ENCODE peak calls at places on chromosome 3, in four cellular contexts. One of them, this sample, is unnamed.

GRCh38 chr3:177318559-177318958 is 121.3 kb upstream of the TBL1XR1 start:
- DNase-seq in heart left ventricle: no peak
- DNase-seq in endothelial cell: no peak
- DNase-seq in ovary: no peak
- DNase-seq in this sample: no peak

GRCh38 chr3:141412087-141412935 is 44.0 kb downstream of the ZBTB38 start:
- DNase-seq in heart left ventricle: peak; percentile 62
- DNase-seq in endothelial cell: no peak
- DNase-seq in ovary: peak; percentile 52
- DNase-seq in this sample: peak; percentile 65

GRCh38 chr3:54053201-54053600 is 69.2 kb upstream of the CACNA2D3 start:
- DNase-seq in heart left ventricle: no peak
- DNase-seq in endothelial cell: no peak
- DNase-seq in ovary: no peak
- DNase-seq in this sample: no peak

GRCh38 chr3:74624301-74624700 is 9.8 kb upstream of the CNTN3 start:
- DNase-seq in heart left ventricle: no peak
- DNase-seq in endothelial cell: no peak
- DNase-seq in ovary: no peak
- DNase-seq in this sample: no peak

GRCh38 chr3:127424766-127425504 is 137.1 kb upstream of the PRR20G start:
- DNase-seq in heart left ventricle: peak; percentile 10
- DNase-seq in endothelial cell: no peak
- DNase-seq in ovary: no peak
- DNase-seq in this sample: no peak

GRCh38 chr3:15099364-15100098 is 583 bp upstream of the RBSN start:
- DNase-seq in heart left ventricle: no peak
- DNase-seq in endothelial cell: no peak
- DNase-seq in ovary: peak; percentile 23
- DNase-seq in this sample: no peak

GRCh38 chr3:185730550-185730949 is 94.3 kb downstream of the IGF2BP2 start:
- DNase-seq in heart left ventricle: no peak
- DNase-seq in endothelial cell: no peak
- DNase-seq in ovary: no peak
- DNase-seq in this sample: no peak

GRCh38 chr3:47536221-47536891 is 22.8 kb upstream of the ELP6 start:
- DNase-seq in heart left ventricle: no peak
- DNase-seq in endothelial cell: no peak
- DNase-seq in ovary: no peak
- DNase-seq in this sample: no peak

GRCh38 chr3:170350515-170351413 is 6.8 kb upstream of the SKIL start:
- DNase-seq in heart left ventricle: no peak
- DNase-seq in endothelial cell: no peak
- DNase-seq in ovary: no peak
- DNase-seq in this sample: no peak

GRCh38 chr3:13389378-13389777 is 30.7 kb downstream of the NUP210 start:
- DNase-seq in heart left ventricle: no peak
- DNase-seq in endothelial cell: no peak
- DNase-seq in ovary: no peak
- DNase-seq in this sample: no peak

GRCh38 chr3:15964605-15965061 is 166.9 kb upstream of the ANKRD28 start:
- DNase-seq in heart left ventricle: no peak
- DNase-seq in endothelial cell: no peak
- DNase-seq in ovary: peak; percentile 37
- DNase-seq in this sample: no peak

GRCh38 chr3:70431906-70432305 is 119.5 kb upstream of the MDFIC2 start:
- DNase-seq in heart left ventricle: no peak
- DNase-seq in endothelial cell: no peak
- DNase-seq in ovary: no peak
- DNase-seq in this sample: no peak

GRCh38 chr3:132317229-132317948 is at the start of gene ACP3:
- DNase-seq in heart left ventricle: peak; percentile 35
- DNase-seq in endothelial cell: no peak
- DNase-seq in ovary: peak; percentile 74
- DNase-seq in this sample: peak; percentile 10

GRCh38 chr3:185152433-185153169 is at the start of gene C3orf70:
- DNase-seq in heart left ventricle: peak; percentile 71
- DNase-seq in endothelial cell: peak; percentile 51
- DNase-seq in ovary: peak; percentile 78
- DNase-seq in this sample: peak; percentile 74

GRCh38 chr3:58628823-58629562 is 37.6 kb downstream of the FAM3D start:
- DNase-seq in heart left ventricle: peak; percentile 59
- DNase-seq in endothelial cell: no peak
- DNase-seq in ovary: peak; percentile 60
- DNase-seq in this sample: no peak

GRCh38 chr3:37202035-37202434 is 27.7 kb upstream of the LRRFIP2 start:
- DNase-seq in heart left ventricle: no peak
- DNase-seq in endothelial cell: no peak
- DNase-seq in ovary: no peak
- DNase-seq in this sample: no peak

GRCh38 chr3:11835028-11835639 is 11.6 kb downstream of the TAMM41 start:
- DNase-seq in heart left ventricle: no peak
- DNase-seq in endothelial cell: no peak
- DNase-seq in ovary: no peak
- DNase-seq in this sample: no peak

GRCh38 chr3:180973543-180973942 is 16.0 kb downstream of the DNAJC19 start:
- DNase-seq in heart left ventricle: no peak
- DNase-seq in endothelial cell: no peak
- DNase-seq in ovary: no peak
- DNase-seq in this sample: no peak

GRCh38 chr3:41362638-41363559 is 163.6 kb downstream of the CTNNB1 start:
- DNase-seq in heart left ventricle: no peak
- DNase-seq in endothelial cell: no peak
- DNase-seq in ovary: no peak
- DNase-seq in this sample: no peak

GRCh38 chr3:73781536-73781935 is 156.8 kb upstream of the PDZRN3 start:
- DNase-seq in heart left ventricle: no peak
- DNase-seq in endothelial cell: no peak
- DNase-seq in ovary: no peak
- DNase-seq in this sample: no peak

GRCh38 chr3:194830978-194831377 is 145.3 kb downstream of the FAM43A start:
- DNase-seq in heart left ventricle: no peak
- DNase-seq in endothelial cell: no peak
- DNase-seq in ovary: no peak
- DNase-seq in this sample: no peak

GRCh38 chr3:127781411-127782001 is 40.8 kb downstream of the MGLL start:
- DNase-seq in heart left ventricle: peak; percentile 56
- DNase-seq in endothelial cell: no peak
- DNase-seq in ovary: no peak
- DNase-seq in this sample: no peak

GRCh38 chr3:51718547-51719412 is 11.9 kb downstream of the GRM2 start:
- DNase-seq in heart left ventricle: peak; percentile 52
- DNase-seq in endothelial cell: peak; percentile 84
- DNase-seq in ovary: no peak
- DNase-seq in this sample: peak; percentile 85

GRCh38 chr3:50124363-50125226 is 30.5 kb upstream of the SEMA3F start:
- DNase-seq in heart left ventricle: no peak
- DNase-seq in endothelial cell: no peak
- DNase-seq in ovary: no peak
- DNase-seq in this sample: peak; percentile 18

GRCh38 chr3:186225603-186226002 is 116.7 kb upstream of the ETV5 start:
- DNase-seq in heart left ventricle: no peak
- DNase-seq in endothelial cell: no peak
- DNase-seq in ovary: no peak
- DNase-seq in this sample: peak; percentile 37

GRCh38 chr3:12139111-12139511 is 19.6 kb downstream of the TIMP4 start:
- DNase-seq in heart left ventricle: no peak
- DNase-seq in endothelial cell: peak; percentile 44
- DNase-seq in ovary: peak; percentile 54
- DNase-seq in this sample: no peak

DNA sequence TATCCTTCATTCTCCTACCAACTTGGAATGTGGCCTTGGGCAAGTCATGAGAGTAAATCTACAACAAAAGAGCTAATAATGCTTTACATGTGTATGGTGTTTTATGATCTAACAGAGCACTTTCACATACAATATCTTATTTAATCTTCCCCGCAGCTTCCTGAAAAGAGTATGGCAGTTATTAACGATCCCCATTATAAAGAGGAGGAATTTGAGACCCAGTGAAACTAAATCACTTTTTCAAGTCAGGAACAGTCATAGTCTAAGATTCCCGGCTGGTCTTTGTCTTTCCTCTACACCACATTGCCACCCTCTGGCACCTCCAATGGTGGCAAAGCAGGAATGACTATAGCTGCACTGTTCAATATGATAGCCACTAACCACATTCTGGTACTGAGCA is 69.7 kb upstream of the CMSS1 start:
- DNase-seq in heart left ventricle: no peak
- DNase-seq in endothelial cell: peak; percentile 23
- DNase-seq in ovary: no peak
- DNase-seq in this sample: no peak
- TF ChIP-seq CTCF in heart left ventricle: no peak
- TF ChIP-seq CTCF in endothelial cell: no peak
- TF ChIP-seq CTCF in ovary: no peak
- TF ChIP-seq CTCF in this sample: no peak

DNA sequence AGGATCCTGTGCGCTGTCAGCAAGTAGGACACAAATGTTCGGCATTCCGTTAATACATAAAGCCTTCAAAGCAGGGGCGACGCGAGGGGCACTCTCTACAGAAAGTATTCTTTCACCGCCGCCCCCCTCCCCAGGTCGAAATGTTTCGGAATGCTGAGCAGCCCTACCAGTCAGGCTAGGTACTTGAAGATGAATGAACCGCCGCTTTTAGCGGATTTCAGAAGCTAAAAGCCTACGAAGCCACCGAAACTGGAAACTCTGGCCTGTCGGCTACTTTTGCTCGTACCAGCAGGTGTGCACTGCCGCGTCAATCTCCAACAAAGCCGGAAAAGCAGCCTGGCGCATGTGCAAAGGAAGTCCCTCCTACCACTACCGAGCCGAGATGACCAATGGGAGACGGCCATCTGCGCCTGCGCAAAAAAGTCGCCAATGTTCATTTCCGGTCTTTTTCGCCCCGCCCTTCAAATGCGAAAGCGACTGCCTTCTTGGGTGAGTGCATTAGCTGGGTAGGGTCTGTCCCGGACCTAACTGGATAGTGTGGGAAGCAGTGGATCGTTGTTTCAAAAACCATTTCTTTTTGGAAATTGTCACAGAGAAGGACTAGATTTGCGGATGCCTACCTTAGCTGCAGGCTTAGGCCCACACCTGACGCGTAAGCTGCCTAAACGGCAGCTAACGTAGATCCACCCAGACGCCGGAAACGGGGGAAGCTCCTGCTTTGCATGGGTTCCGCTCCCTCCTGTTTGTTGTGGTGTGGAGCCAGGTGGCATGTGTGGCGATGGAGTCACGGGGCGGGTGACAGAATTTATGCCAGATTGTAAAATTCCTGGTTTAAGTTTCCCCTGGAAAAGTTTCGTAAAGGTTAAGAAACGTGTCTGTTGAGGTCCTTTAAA is at the start of gene WDR5B:
- DNase-seq in heart left ventricle: peak; percentile 97
- DNase-seq in endothelial cell: peak; percentile 97
- DNase-seq in ovary: peak; percentile 99
- DNase-seq in this sample: peak; percentile 94
- TF ChIP-seq CTCF in heart left ventricle: no peak
- TF ChIP-seq CTCF in endothelial cell: no peak
- TF ChIP-seq CTCF in ovary: peak; percentile 41
- TF ChIP-seq CTCF in this sample: no peak

DNA sequence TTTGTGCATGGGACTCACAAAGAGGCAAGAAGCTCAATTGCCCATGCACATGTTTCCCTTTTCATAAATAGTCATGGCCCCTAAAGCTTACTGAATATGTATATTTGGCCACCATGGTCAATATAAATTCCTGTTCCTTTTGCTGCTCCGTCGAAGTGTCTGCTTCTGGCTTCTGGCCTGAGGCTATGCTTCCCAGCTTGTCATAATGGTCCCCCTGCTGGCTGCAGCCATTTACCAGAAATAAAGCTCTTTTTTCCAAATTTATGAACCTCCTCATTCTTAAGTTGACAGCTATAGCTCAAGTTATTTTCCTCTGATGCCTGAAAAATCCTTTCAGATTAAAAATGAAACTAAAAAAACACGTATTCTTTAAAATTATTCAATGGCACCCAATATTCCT is 602.1 kb downstream of the VGLL3 start:
- DNase-seq in heart left ventricle: no peak
- DNase-seq in endothelial cell: no peak
- DNase-seq in ovary: no peak
- DNase-seq in this sample: no peak
- TF ChIP-seq CTCF in heart left ventricle: no peak
- TF ChIP-seq CTCF in endothelial cell: no peak
- TF ChIP-seq CTCF in ovary: no peak
- TF ChIP-seq CTCF in this sample: no peak

GRCh38 chr3:76643620-76644019 is 396.3 kb upstream of the ROBO2 start:
- DNase-seq in heart left ventricle: no peak
- DNase-seq in endothelial cell: no peak
- DNase-seq in ovary: no peak
- DNase-seq in this sample: no peak

GRCh38 chr3:76652524-76652923 is 387.4 kb upstream of the ROBO2 start:
- DNase-seq in heart left ventricle: no peak
- DNase-seq in endothelial cell: no peak
- DNase-seq in ovary: no peak
- DNase-seq in this sample: no peak

GRCh38 chr3:76651784-76652183 is 388.1 kb upstream of the ROBO2 start:
- DNase-seq in heart left ventricle: no peak
- DNase-seq in endothelial cell: no peak
- DNase-seq in ovary: no peak
- DNase-seq in this sample: no peak

GRCh38 chr3:76645724-76646123 is 394.2 kb upstream of the ROBO2 start:
- DNase-seq in heart left ventricle: no peak
- DNase-seq in endothelial cell: no peak
- DNase-seq in ovary: no peak
- DNase-seq in this sample: no peak

GRCh38 chr3:76646921-76647562 is 392.9 kb upstream of the ROBO2 start:
- DNase-seq in heart left ventricle: no peak
- DNase-seq in endothelial cell: no peak
- DNase-seq in ovary: no peak
- DNase-seq in this sample: no peak
- TF ChIP-seq CTCF in heart left ventricle: no peak
- TF ChIP-seq CTCF in endothelial cell: no peak
- TF ChIP-seq CTCF in ovary: no peak
- TF ChIP-seq CTCF in this sample: no peak

GRCh38 chr3:10286596-10287295 is 6.0 kb downstream of the GHRL start:
- DNase-seq in heart left ventricle: no peak
- DNase-seq in endothelial cell: no peak
- DNase-seq in ovary: no peak
- DNase-seq in this sample: peak; percentile 46
- TF ChIP-seq CTCF in heart left ventricle: no peak
- TF ChIP-seq CTCF in endothelial cell: no peak
- TF ChIP-seq CTCF in ovary: no peak
- TF ChIP-seq CTCF in this sample: no peak

GRCh38 chr3:123941150-123941941 is 19.7 kb downstream of the CCDC14 start:
- DNase-seq in heart left ventricle: no peak
- DNase-seq in endothelial cell: no peak
- DNase-seq in ovary: no peak
- DNase-seq in this sample: no peak
- TF ChIP-seq CTCF in heart left ventricle: no peak
- TF ChIP-seq CTCF in endothelial cell: no peak
- TF ChIP-seq CTCF in ovary: no peak
- TF ChIP-seq CTCF in this sample: no peak